ENCODE peak calls at places on chromosomes 1 and 21, in six cellular contexts. S is neuronal stem cell, E is H1, H is mesenchymal stem cell, N is IMR-90, D is H9. M is an unnamed sample.

GRCh38 chr1:230308039-230308438 is 118.1 kb downstream of the PGBD5 start:
- DNase-seq in D (no peak), H (peak; percentile 29), N (peak; percentile 64), E (no peak), S (no peak), M (no peak)

GRCh38 chr21:43375827-43376795 is 50.8 kb downstream of the SIK1 start:
- DNase-seq in E (no peak), S (no peak), H (no peak), D (no peak), N (no peak), M (no peak)

GRCh38 chr1:110087812-110088738 is 17.6 kb upstream of the ALX3 start:
- DNase-seq in D (peak; percentile 52), N (peak; percentile 56), E (no peak), S (no peak), H (peak; percentile 66), M (peak; percentile 26)

GRCh38 chr1:12518956-12519707 is 98.9 kb downstream of the DHRS3 start:
- DNase-seq in H (peak; percentile 75), S (no peak), D (no peak), E (no peak), N (peak; percentile 63), M (no peak)

GRCh38 chr1:169885207-169885606 is 8.5 kb downstream of the SCYL3 start:
- DNase-seq in N (peak; percentile 24), S (no peak), E (no peak), D (no peak), H (no peak), M (no peak)

GRCh38 chr1:214859647-214860046 is 222.9 kb upstream of the KCNK2 start:
- DNase-seq in H (no peak), D (no peak), S (no peak), E (no peak), N (no peak), M (no peak)

GRCh38 chr21:17451364-17451869 is 61.4 kb upstream of the CXADR start:
- DNase-seq in E (no peak), H (peak; percentile 73), S (no peak), N (peak; percentile 89), D (no peak), M (peak; percentile 9)

GRCh38 chr1:6427445-6428390 is 3.1 kb downstream of the ESPN start:
- DNase-seq in D (peak; percentile 28), E (no peak), S (no peak), H (no peak), N (no peak), M (no peak)

GRCh38 chr1:223479718-223480425 is 86.7 kb downstream of the CCDC185 start:
- DNase-seq in D (peak; percentile 56), N (no peak), E (no peak), S (no peak), H (no peak), M (no peak)

GRCh38 chr21:17463441-17463840 is 49.4 kb upstream of the CXADR start:
- DNase-seq in H (peak; percentile 44), D (no peak), N (peak; percentile 97), S (no peak), E (no peak), M (no peak)

GRCh38 chr1:40894455-40894854 is 32.3 kb upstream of the CITED4 start:
- DNase-seq in N (no peak), D (no peak), H (no peak), S (no peak), E (no peak), M (no peak)

GRCh38 chr1:153539395-153540093 is 1.2 kb downstream of the S100A5 start:
- DNase-seq in S (no peak), D (no peak), N (no peak), H (no peak), E (no peak), M (no peak)

GRCh38 chr1:43503534-43503933 is 27.1 kb upstream of the PTPRF start:
- DNase-seq in E (no peak), S (no peak), N (no peak), D (no peak), H (no peak), M (no peak)
- H3K14ac ChIP-seq in E (no peak overlapping the region), S (no peak overlapping the region), N (no peak overlapping the region), D (no peak overlapping the region), H (no peak overlapping the region), M (no peak overlapping the region)

GRCh38 chr1:7960867-7961198 is 678 bp upstream of the PARK7 start:
- DNase-seq in E (no peak), H (no peak), D (no peak), S (no peak), N (no peak), M (no peak)

GRCh38 chr1:7962011-7962335 is 462 bp downstream of the PARK7 start:
- DNase-seq in H (peak; percentile 75), N (no peak), S (no peak), D (no peak), E (no peak), M (no peak)

GRCh38 chr1:7962636-7963377 is 1.3 kb downstream of the PARK7 start:
- DNase-seq in E (no peak), H (no peak), S (no peak), D (no peak), N (peak; percentile 8), M (no peak)

GRCh38 chr1:7960165-7960564 is 1.3 kb upstream of the PARK7 start:
- DNase-seq in D (no peak), N (no peak), S (no peak), E (no peak), H (no peak), M (no peak)

GRCh38 chr1:7961199-7962010 is at the start of gene PARK7:
- DNase-seq in N (peak; percentile 99), H (peak; percentile 99), S (peak; percentile 99), E (peak; percentile 96), D (peak; percentile 99), M (peak; percentile 100)
- H3K18ac ChIP-seq in N (peak within 1 kb of the TSS; percentile 70), H (peak within 1 kb of the TSS; percentile 99), S (peak within 1 kb of the TSS; percentile 100), E (peak within 1 kb of the TSS; percentile 79), D (no peak within 1 kb of the TSS), M (peak within 1 kb of the TSS; percentile 98)

DNA sequence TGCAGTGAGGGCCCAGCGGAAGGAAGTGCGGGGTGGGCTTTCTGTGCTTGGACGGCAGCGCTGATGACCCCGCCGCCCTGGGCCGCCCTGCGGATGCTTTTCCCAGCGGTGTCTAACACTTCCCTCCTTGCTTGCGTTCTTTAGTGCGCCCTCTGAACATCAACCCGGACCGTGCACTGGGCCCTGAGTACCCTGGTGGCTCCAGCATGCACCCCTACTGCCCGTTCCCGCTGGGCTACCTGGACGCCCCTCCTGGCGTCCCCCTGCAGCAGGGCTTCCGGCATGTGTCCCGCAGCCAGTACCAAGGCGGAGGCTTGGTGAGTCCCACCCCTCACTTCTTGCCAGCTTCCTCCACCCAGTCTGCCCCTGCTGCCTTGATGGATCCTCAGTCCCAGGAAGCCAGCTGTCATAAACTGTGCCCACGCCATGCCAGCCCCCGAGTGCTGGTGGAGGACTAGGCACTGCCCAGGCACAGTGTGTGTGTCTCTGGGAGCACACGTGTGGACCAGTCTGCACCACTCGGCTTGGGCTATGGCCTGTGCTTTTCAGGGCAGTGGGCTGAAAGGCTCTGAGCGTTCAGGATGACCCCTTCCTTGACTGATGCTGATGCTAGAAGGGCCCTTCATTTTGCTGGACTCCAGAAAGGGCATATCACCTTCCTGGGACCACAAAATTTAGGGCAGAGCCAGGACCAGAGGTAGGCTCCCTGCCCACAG is 2.3 kb downstream of the DMRTB1 start:
- DNase-seq in E (no peak), N (no peak), D (no peak), S (no peak), H (no peak), M (no peak)
- H2AK5ac ChIP-seq in E (no peak overlapping the region), N (no peak overlapping the region), D (no peak overlapping the region), S (peak overlapping the region; percentile 51), H (no peak overlapping the region), M (no peak overlapping the region)

GRCh38 chr1:32885691-32886011 is 640 bp upstream of the HPCA start:
- DNase-seq in D (no peak), H (no peak), S (no peak), E (no peak), N (no peak), M (no peak)

GRCh38 chr1:32881871-32882850 is 4.1 kb upstream of the HPCA start:
- DNase-seq in N (no peak), S (no peak), H (no peak), E (no peak), D (no peak), M (no peak)

GRCh38 chr1:32884726-32885125 is 1.6 kb upstream of the HPCA start:
- DNase-seq in S (no peak), H (no peak), E (no peak), D (no peak), N (no peak), M (no peak)

GRCh38 chr1:32883338-32883737 is 3.0 kb upstream of the HPCA start:
- DNase-seq in H (no peak), S (no peak), E (no peak), N (no peak), D (no peak), M (no peak)

DNA sequence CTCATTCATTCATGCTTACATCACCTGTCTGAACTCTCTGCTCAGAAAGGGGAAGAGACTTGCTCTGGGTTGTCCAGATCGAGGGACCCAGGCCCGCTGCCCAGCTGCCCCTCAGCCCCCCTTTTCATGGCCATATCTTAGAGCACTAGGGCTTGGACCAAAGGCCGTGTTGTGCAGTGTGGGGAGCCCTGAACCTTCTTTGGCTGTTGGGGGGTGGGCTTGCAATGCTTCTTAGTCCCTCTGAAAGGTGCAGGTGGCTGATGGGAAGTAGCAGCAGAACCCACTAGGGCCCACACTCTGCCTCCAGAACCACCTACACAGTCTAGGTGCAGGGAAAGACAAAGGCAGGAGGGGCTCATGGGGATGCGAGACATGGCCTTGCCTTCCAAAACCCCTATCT is 2.3 kb upstream of the HPCA start:
- DNase-seq in E (no peak), H (no peak), N (no peak), D (no peak), S (no peak), M (no peak)
- H3K14ac ChIP-seq in E (no peak overlapping the region), H (no peak overlapping the region), N (no peak overlapping the region), D (no peak overlapping the region), S (no peak overlapping the region), M (no peak overlapping the region)

GRCh38 chr1:33036526-33037503 is at the start of gene AK2:
- DNase-seq in S (peak; percentile 85), D (peak; percentile 99), H (peak; percentile 99), N (peak; percentile 97), E (peak; percentile 91), M (peak; percentile 98)
- H3K18ac ChIP-seq in S (peak within 1 kb of the TSS; percentile 94), D (no peak within 1 kb of the TSS), H (peak within 1 kb of the TSS; percentile 23), N (peak within 1 kb of the TSS; percentile 11), E (peak within 1 kb of the TSS; percentile 51), M (peak within 1 kb of the TSS; percentile 19)

DNA sequence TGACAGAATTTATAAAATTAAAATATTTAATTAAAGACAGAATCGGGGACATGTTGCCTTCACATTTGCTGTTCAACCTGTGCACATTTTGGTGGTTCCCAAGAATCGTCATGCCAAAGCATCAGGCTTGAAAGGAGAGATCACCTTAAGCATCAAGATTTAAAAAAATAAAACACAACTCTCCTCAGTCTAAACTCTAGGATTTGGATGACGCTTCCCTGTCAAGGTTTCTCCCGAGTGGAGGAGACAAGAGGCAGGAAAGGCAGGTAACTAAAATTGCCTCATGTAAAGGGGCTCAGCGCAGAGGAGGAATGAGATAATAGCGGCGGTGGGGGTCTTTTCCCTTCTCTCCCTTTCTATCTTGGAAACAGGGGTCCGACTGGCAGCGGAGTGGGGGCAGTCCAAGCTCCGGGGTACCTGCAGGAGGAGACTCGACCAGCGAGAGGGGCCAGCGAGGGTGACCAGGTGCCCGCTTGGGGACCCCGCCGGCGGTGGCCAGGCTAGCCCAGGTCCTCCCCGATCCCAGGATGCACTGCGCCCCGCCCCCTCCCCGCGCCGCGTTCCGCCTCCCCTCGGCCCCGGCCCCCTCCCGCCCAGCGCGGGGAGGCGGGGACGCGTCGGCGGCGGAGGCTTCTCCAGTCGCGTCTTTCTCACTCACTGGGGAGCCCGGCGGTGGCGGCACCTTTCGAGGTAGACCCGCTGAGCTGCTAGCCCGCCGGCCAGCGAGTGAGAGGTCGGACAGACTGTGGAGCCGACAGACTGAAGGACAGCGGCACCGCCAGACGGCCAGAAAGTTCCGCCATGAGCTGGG is at the start of gene FNBP1L:
- DNase-seq in N (peak; percentile 52), D (peak; percentile 89), S (peak; percentile 80), H (peak; percentile 74), E (no peak), M (peak; percentile 88)
- H2AK5ac ChIP-seq in N (peak within 1 kb of the TSS; percentile 32), D (no peak within 1 kb of the TSS), S (peak within 1 kb of the TSS; percentile 99), H (no peak within 1 kb of the TSS), E (peak within 1 kb of the TSS; percentile 3), M (peak within 1 kb of the TSS; percentile 95)

GRCh38 chr1:96030312-96030711 is 691.3 kb upstream of the PTBP2 start:
- DNase-seq in S (no peak), N (no peak), H (no peak), E (no peak), D (no peak), M (no peak)
- H3K14ac ChIP-seq in S (no peak overlapping the region), N (no peak overlapping the region), H (no peak overlapping the region), E (no peak overlapping the region), D (no peak overlapping the region), M (no peak overlapping the region)